ENCODE peak calls at places on chromosome 11, in seven cellular contexts. X is aorta, S is heart right ventricle, A is right cardiac atrium, H is ovary, J is iPS DF 6.9, T is spleen. G is an unnamed sample.

GRCh38 chr11:19957301-19957985 is 202.8 kb downstream of the DBX1 start:
- DNase-seq in X (no peak), S (no peak), A (no peak), H (no peak), J (no peak), T (no peak), G (no peak)

GRCh38 chr11:75667268-75667830 is 1.5 kb downstream of the MAP6 start:
- DNase-seq in X (no peak), S (peak; percentile 37), A (peak; percentile 70), H (peak; percentile 37), J (no peak), T (no peak), G (no peak)

GRCh38 chr11:69985654-69986420 is 92.3 kb upstream of the ANO1 start:
- DNase-seq in X (no peak), S (peak; percentile 41), A (no peak), H (no peak), J (no peak), T (peak; percentile 51), G (no peak)

GRCh38 chr11:69278091-69278867 is 15.7 kb upstream of the MYEOV start:
- DNase-seq in X (no peak), S (no peak), A (peak; percentile 55), H (no peak), J (no peak), T (peak; percentile 71), G (no peak)

GRCh38 chr11:47083913-47084312 is 92.8 kb downstream of the ARFGAP2 start:
- DNase-seq in X (no peak), S (no peak), A (no peak), H (no peak), J (no peak), T (no peak), G (no peak)

GRCh38 chr11:105372214-105372613 is 232.6 kb upstream of the CARD18 start:
- DNase-seq in X (no peak), S (no peak), A (no peak), H (no peak), J (no peak), T (no peak), G (no peak)

GRCh38 chr11:100706179-100706578 is 19.1 kb downstream of the ARHGAP42 start:
- DNase-seq in X (no peak), S (no peak), A (no peak), H (no peak), J (no peak), T (no peak), G (no peak)

GRCh38 chr11:112364962-112365481 is 104.4 kb upstream of the PLET1 start:
- DNase-seq in X (no peak), S (no peak), A (no peak), H (peak; percentile 52), J (no peak), T (no peak), G (no peak)

GRCh38 chr11:125513705-125514265 is 17.7 kb upstream of the FEZ1 start:
- DNase-seq in X (no peak), S (no peak), A (no peak), H (no peak), J (no peak), T (no peak), G (no peak)

GRCh38 chr11:110962907-110963306 is 250.7 kb upstream of the ARHGAP20 start:
- DNase-seq in X (no peak), S (no peak), A (no peak), H (no peak), J (no peak), T (no peak), G (no peak)

GRCh38 chr11:69234740-69235710 is 58.9 kb upstream of the MYEOV start:
- DNase-seq in X (no peak), S (no peak), A (no peak), H (no peak), J (no peak), T (no peak), G (peak; percentile 63)

GRCh38 chr11:85884581-85885021 is 29.4 kb downstream of the CCDC83 start:
- DNase-seq in X (no peak), S (no peak), A (no peak), H (no peak), J (no peak), T (no peak), G (no peak)

GRCh38 chr11:111476366-111476765 is 35.8 kb downstream of the BTG4 start:
- DNase-seq in X (no peak), S (no peak), A (no peak), H (no peak), J (no peak), T (no peak), G (no peak)

GRCh38 chr11:114440121-114440860 is 1.0 kb downstream of the REXO2 start:
- DNase-seq in X (no peak), S (no peak), A (no peak), H (no peak), J (no peak), T (no peak), G (no peak)

GRCh38 chr11:117618956-117619355 is 178.1 kb downstream of the DSCAML1 start:
- DNase-seq in X (no peak), S (no peak), A (no peak), H (no peak), J (no peak), T (no peak), G (no peak)

GRCh38 chr11:46072172-46072964 is 48.9 kb downstream of the PHF21A start:
- DNase-seq in X (no peak), S (no peak), A (no peak), H (no peak), J (no peak), T (no peak), G (no peak)

GRCh38 chr11:44290206-44290605 is 19.7 kb downstream of the ALX4 start:
- DNase-seq in X (no peak), S (no peak), A (no peak), H (no peak), J (no peak), T (no peak), G (no peak)

DNA sequence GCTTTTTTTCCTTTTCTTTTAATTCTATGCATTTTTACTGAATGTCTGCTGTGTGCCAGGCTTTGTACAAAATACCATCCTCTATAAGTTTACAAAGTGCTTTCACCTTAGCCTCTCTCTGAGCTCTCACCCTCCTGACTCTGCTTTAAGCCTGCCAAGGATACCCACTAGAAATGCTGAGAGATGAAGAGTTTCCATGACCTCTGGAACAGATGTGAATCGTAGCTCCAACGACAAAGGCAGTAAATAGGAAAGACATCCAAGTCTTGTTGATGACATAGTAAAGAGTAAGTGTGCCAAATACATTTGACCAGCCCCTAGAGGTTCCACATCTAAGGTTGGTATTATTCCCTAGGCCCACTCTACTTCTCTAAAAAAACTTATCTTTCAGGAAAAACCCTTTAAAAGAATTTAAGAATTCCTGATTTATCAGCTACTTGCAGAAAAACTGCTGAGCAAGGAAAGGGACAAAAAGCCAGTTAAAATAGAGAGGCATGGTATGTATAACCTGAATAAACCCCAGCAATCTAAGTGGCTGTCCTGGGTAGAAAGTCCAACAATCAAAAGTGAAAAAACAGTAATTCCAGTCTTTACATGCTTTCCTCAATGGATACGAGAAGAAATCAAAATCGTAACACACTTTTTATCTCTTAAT is 45.4 kb downstream of the GAB2 start:
- DNase-seq in X (no peak), S (no peak), A (no peak), H (no peak), J (no peak), T (no peak), G (no peak)
- H3K27ac ChIP-seq in X (no peak overlapping the region), S (peak overlapping the region; percentile 5), A (no peak overlapping the region), H (no peak overlapping the region), J (no peak overlapping the region), T (no peak overlapping the region), G (no peak overlapping the region)

GRCh38 chr11:96203567-96204365 is 139.2 kb downstream of the MAML2 start:
- DNase-seq in X (no peak), S (no peak), A (no peak), H (no peak), J (no peak), T (no peak), G (no peak)
- H3K4me1 ChIP-seq in X (peaks cover 9% of the 10 kb centered on the region), S (peaks cover 59% of the 10 kb centered on the region), A (peaks cover 13% of the 10 kb centered on the region), H (peaks cover 9% of the 10 kb centered on the region), J (peaks cover 2% of the 10 kb centered on the region), T (peaks cover 34% of the 10 kb centered on the region), G (peaks cover 58% of the 10 kb centered on the region)

DNA sequence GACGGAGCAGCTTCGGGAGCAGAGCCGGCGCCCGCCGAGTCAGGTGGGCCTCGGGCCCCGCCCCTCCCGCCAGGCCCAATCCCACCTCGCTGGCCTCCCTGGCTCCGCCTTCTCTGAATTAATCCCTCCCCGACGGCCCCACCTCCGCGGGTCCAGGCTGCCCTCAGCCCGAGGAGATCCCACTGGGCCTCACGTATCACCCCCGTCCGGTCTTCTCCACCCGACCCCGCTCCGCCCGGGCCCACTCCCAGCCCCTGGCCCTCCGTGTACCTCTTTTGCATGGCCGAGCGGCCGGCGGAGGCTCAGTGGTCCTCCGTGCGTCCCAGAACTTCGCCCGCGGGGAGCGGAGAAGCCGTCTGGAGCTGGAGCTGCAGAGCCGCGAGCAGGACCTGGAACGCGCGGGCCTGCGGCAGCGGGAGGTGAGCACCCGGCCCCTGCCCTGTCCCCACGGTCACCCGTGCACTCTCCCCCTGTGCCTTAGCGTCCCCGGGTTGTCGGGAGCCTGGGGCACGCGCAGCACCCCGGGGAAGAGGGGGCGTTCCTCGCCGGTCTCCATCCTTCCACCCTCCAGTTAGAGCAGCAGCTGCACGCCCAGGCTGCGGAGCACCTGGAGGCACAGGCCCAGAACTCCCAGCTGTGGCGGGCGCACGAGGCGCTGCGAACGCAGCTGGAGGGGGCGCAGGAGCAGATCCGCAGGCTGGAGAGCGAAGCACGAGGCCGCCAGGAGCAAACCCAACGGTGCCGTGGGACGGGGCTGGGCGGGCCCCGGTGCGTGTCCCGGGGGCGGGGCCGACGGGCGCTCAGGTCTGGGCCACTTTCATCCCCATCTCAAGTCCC is 2.2 kb upstream of the CD151 start:
- DNase-seq in X (peak; percentile 88), S (peak; percentile 84), A (peak; percentile 93), H (peak; percentile 83), J (no peak), T (peak; percentile 93), G (no peak)
- H3K4me3 ChIP-seq in X (no peak overlapping the region), S (no peak overlapping the region), A (peak overlapping the region; percentile 29), H (no peak overlapping the region), J (peak overlapping the region; percentile 51), T (peak overlapping the region; percentile 43), G (peak overlapping the region; percentile 45)

GRCh38 chr11:107929611-107930200 is 1.5 kb downstream of the RAB39A start:
- DNase-seq in X (no peak), S (no peak), A (no peak), H (no peak), J (no peak), T (no peak), G (no peak)

GRCh38 chr11:107928767-107929507 is 689 bp downstream of the RAB39A start:
- DNase-seq in X (peak; percentile 56), S (no peak), A (no peak), H (no peak), J (no peak), T (peak; percentile 78), G (no peak)

GRCh38 chr11:107924306-107924705 is 3.9 kb upstream of the RAB39A start:
- DNase-seq in X (no peak), S (no peak), A (no peak), H (no peak), J (no peak), T (no peak), G (no peak)

GRCh38 chr11:107928046-107928766 is at the start of gene RAB39A:
- DNase-seq in X (peak; percentile 95), S (peak; percentile 78), A (peak; percentile 93), H (peak; percentile 51), J (peak; percentile 96), T (peak; percentile 94), G (peak; percentile 82)

DNA sequence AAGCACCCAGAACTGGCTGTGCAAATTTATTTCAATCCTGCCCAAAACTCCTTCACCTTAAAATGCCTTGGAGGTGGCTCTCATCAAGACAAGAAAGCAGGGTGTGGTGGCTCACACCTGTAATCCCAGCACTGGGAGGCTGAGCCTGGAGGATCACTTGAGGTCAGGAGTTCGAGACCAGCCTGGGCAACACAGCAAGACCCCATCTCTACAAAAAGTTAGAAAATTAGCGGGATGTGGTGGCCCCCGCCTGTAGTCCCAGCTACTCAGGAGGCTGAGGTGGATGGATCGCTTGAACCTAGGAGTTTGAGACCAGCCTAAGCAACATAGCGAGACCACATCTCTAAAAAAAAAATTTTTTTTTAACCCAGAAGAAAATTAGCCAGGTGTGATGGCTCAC is 689 bp upstream of the RAB39A start:
- DNase-seq in X (no peak), S (no peak), A (no peak), H (no peak), J (no peak), T (no peak), G (no peak)
- H3K27ac ChIP-seq in X (no peak overlapping the region), S (no peak overlapping the region), A (no peak overlapping the region), H (no peak overlapping the region), J (no peak overlapping the region), T (no peak overlapping the region), G (no peak overlapping the region)